ENCODE peak calls at places on chromosomes 2 and 18, in four cellular contexts. L is heart right ventricle, G is astrocyte of the spinal cord, E is H1. F is an unnamed sample.

GRCh38 chr18:78563110-78563509 is 416.5 kb upstream of the SALL3 start:
- DNase-seq in L (no peak), G (no peak), E (no peak), F (no peak)

GRCh38 chr2:48600204-48600813 is 17.3 kb upstream of the GTF2A1L start:
- DNase-seq in L (no peak), G (peak; percentile 56), E (no peak), F (no peak)

GRCh38 chr18:678482-679182 is 21.2 kb downstream of the TYMS start:
- DNase-seq in L (no peak), G (no peak), E (no peak), F (no peak)

GRCh38 chr2:10283106-10284062 is 19.3 kb upstream of the HPCAL1 start:
- DNase-seq in L (no peak), G (peak; percentile 80), E (no peak), F (no peak)

GRCh38 chr2:226609361-226609760 is 190.3 kb downstream of the IRS1 start:
- DNase-seq in L (no peak), G (peak; percentile 90), E (no peak), F (no peak)

GRCh38 chr2:232464534-232464865 is 8.5 kb downstream of the ALPI start:
- DNase-seq in L (no peak), G (no peak), E (no peak), F (no peak)

GRCh38 chr2:10169581-10169980 is 47.0 kb downstream of the RRM2 start:
- DNase-seq in L (no peak), G (no peak), E (no peak), F (no peak)

GRCh38 chr2:96788393-96789244 is 27.4 kb upstream of the CNNM3 start:
- DNase-seq in L (peak; percentile 78), G (no peak), E (no peak), F (no peak)

GRCh38 chr2:135052042-135052876 is at the start of gene RAB3GAP1:
- DNase-seq in L (peak; percentile 78), G (peak; percentile 90), E (peak; percentile 71), F (peak; percentile 92)

GRCh38 chr2:150587547-150588209 is 100.2 kb upstream of the RND3 start:
- DNase-seq in L (no peak), G (no peak), E (no peak), F (no peak)

GRCh38 chr2:120750488-120751210 is 15.0 kb downstream of the GLI2 start:
- DNase-seq in L (no peak), G (peak; percentile 36), E (peak; percentile 48), F (no peak)

GRCh38 chr18:50602466-50602865 is 42.6 kb downstream of the MAPK4 start:
- DNase-seq in L (no peak), G (no peak), E (no peak), F (no peak)

GRCh38 chr2:76478636-76479035 is 767.9 kb upstream of the GCFC2 start:
- DNase-seq in L (no peak), G (no peak), E (no peak), F (no peak)

GRCh38 chr2:179963626-179964025 is 43.5 kb downstream of the CWC22 start:
- DNase-seq in L (no peak), G (peak; percentile 55), E (no peak), F (no peak)

GRCh38 chr18:13219576-13219975 is 1.0 kb downstream of the LDLRAD4 start:
- DNase-seq in L (no peak), G (no peak), E (no peak), F (no peak)

GRCh38 chr2:232534940-232535735 is 4.4 kb upstream of the CHRNG start:
- DNase-seq in L (no peak), G (no peak), E (no peak), F (peak; percentile 23)

GRCh38 chr2:204108301-204108700 is 171.7 kb downstream of the ICOS start:
- DNase-seq in L (peak; percentile 16), G (peak; percentile 5), E (no peak), F (peak; percentile 46)

GRCh38 chr2:219104107-219105050 is 43.7 kb upstream of the IHH start:
- DNase-seq in L (no peak), G (peak; percentile 36), E (no peak), F (peak; percentile 75)

GRCh38 chr2:95077893-95078603 is 43.6 kb downstream of the MRPS5 start:
- DNase-seq in L (no peak), G (no peak), E (no peak), F (no peak)

GRCh38 chr2:9655441-9656269 is 24.9 kb upstream of the YWHAQ start:
- DNase-seq in L (no peak), G (peak; percentile 91), E (no peak), F (peak; percentile 55)

GRCh38 chr2:30164131-30164925 is 17.5 kb downstream of the YPEL5 start:
- DNase-seq in L (no peak), G (no peak), E (no peak), F (no peak)

GRCh38 chr2:74991977-74992376 is 33.5 kb downstream of the POLE4 start:
- DNase-seq in L (no peak), G (peak; percentile 20), E (no peak), F (no peak)

GRCh38 chr2:31660165-31660564 is 79.4 kb upstream of the SRD5A2 start:
- DNase-seq in L (no peak), G (no peak), E (no peak), F (no peak)

GRCh38 chr2:103230813-103231212 is 469.0 kb downstream of the TMEM182 start:
- DNase-seq in L (no peak), G (no peak), E (no peak), F (no peak)

GRCh38 chr2:230972046-230972445 is 23.9 kb upstream of the SPATA3 start:
- DNase-seq in L (no peak), G (no peak), E (no peak), F (no peak)

GRCh38 chr2:30217644-30218361 is 13.5 kb upstream of the LBH start:
- DNase-seq in L (peak; percentile 60), G (no peak), E (no peak), F (peak; percentile 40)

GRCh38 chr2:164642268-164642667 is 21.0 kb upstream of the GRB14 start:
- DNase-seq in L (no peak), G (no peak), E (no peak), F (no peak)

GRCh38 chr2:164642946-164643555 is 21.8 kb upstream of the GRB14 start:
- DNase-seq in L (no peak), G (no peak), E (no peak), F (no peak)

DNA sequence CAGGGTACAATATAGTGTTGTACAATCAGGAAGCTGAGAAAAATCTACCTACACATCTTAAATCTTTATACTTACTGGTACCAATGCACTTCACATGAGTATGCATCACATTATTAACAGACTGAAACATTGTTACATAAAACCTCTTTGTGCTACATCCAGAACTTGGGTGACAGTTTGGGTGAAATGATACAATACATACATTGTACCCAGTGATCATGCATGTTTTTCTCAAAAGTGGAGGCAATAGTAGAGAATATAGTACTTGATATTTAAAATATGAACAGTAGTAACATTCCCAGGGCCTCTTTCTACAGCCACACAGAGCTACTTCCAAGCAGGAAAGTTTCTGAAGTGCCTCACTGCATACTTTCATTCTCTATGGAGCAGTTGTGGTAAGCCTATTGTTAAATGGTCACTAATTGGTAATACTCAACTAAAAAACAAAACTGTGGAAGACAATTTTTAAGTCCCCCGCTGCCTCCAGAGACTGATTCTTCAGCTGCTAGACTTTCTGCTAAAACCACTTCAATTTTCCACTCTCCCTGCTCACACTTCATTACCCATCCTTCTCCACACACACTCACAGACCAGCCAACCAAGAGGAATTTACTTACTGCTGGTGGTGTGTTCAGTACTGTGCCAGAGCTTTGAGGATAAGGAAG is 22.9 kb upstream of the GRB14 start:
- DNase-seq in L (no peak), G (no peak), E (no peak), F (no peak)
- TF ChIP-seq CTCF in L (no peak), G (no peak), E (no peak), F (no peak)

GRCh38 chr2:173752152-173752551 is 213.0 kb downstream of the SP3 start:
- DNase-seq in L (no peak), G (no peak), E (no peak), F (no peak)
- TF ChIP-seq CTCF in L (peak; percentile 14), G (peak; percentile 59), E (peak; percentile 59), F (peak; percentile 13)

DNA sequence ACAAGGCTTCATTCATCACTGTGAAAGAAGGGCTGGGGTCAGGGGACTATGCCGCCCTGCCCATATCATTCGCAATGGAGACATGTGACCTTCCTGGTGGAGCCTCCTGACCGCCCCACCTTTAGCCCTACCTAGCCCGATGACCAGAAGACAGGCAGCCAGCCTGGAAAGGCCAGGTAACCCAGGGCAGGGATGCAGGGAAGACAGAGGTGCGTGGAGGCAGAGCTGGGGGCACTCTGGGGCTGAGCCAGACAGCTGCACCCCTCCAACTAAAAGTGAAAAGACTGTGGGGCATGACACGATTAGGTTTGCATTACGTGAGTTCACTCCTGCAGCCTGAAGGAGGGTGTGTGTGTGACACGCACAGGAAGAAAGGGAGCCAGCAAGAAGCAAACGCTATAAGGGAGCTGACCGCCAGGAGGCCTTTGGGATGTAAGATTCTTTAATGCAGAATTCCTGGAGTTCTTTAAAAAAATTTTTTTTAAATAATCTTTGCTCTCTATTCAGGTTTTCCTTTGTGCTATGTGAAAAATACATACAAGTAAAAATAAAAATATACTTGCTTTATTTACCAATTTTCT is 3.7 kb upstream of the HES6 start:
- DNase-seq in L (no peak), G (no peak), E (no peak), F (no peak)
- TF ChIP-seq CTCF in L (no peak), G (peak; percentile 43), E (no peak), F (no peak)

GRCh38 chr2:51649366-51649765 is 617.4 kb upstream of the NRXN1 start:
- DNase-seq in L (no peak), G (no peak), E (no peak), F (no peak)
- TF ChIP-seq CTCF in L (no peak), G (no peak), E (no peak), F (no peak)

GRCh38 chr2:118865106-118865505 is 17.7 kb upstream of the EN1 start:
- DNase-seq in L (peak; percentile 15), G (no peak), E (peak; percentile 67), F (peak; percentile 67)
- TF ChIP-seq CTCF in L (peak; percentile 56), G (peak; percentile 65), E (peak; percentile 63), F (peak; percentile 44)

DNA sequence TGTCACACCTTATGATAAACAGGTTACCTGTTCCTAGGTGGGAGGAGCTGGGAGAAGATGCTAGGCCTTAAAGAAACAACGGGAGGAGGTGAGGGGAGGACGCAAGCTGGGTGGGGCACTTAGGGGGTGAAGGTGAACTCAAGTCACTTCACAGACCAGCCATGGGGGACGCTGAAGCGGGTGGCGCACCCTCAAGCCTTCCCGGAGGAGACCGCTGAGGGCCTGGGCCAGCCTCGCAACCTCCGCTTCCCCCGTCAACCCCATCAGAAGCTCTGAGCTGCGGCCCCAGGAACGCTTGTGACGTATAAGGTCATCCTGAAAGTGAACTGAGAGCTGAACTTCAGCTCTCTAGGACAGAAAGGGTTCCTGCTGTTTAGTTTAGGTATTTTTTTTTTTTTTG is 133.5 kb downstream of the MBP start:
- DNase-seq in L (no peak), G (no peak), E (no peak), F (no peak)
- TF ChIP-seq CTCF in L (no peak), G (no peak), E (no peak), F (no peak)

DNA sequence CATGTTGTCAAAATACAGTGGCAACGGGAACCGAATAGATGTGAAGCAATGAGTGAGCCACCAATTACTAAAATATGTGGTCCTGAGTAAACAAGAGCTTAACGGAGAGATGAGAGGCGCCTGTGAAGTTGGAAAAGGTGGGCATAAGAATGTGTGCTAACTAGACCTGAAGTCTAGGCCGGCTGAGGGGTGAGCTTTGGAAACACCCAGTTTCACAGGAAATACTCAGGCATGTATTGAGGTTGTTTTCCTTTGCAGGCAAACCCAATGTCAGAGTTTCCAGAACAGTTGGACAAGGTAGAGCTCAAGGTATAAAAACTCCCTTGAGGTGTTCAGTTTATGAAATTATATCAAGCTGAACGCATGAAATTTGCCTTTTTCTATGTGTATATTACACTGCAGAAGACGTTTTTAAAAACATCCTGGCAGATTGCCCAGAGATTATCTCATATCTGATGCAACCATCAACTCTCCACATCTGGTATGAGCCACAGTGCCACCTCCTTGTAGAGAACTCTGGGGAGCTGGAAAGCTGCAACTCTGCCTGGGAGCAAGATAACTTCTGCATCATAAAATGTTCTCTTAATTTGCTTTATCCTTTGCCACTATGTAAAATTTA is 3.9 kb upstream of the WDSUB1 start:
- DNase-seq in L (no peak), G (peak; percentile 91), E (no peak), F (peak; percentile 20)
- TF ChIP-seq CTCF in L (no peak), G (no peak), E (no peak), F (no peak)

F was measured in GM13976.